ENCODE peak calls at places on chromosomes 6 and 20, in nine cellular contexts. Q is stimulated activated CD4-positive, alpha-beta T cell treated with anti-CD3 and anti-CD28 coated beads, Interleukin-1b, Interleukin-23, amount 100 ng/mL, for 1 hour; T is ELR; W is CD4-positive, alpha-beta memory T cell; Y is EL; G is A172; B is GM12891; P is NCI-H1105 treated with DMSO at 0.1 percent for 48 hours; X is T-helper 9 cell. C is an unnamed sample.

GRCh38 chr6:110999634-111000270 is 17.9 kb downstream of the RPF2 start:
- DNase-seq in Q (no peak), T (peak), W (no peak), Y (peak), G (peak), B (no peak), P (peak), X (no peak), C (no peak)

GRCh38 chr20:57260065-57260958 is 6.1 kb downstream of the BMP7 start:
- DNase-seq in Q (no peak), T (no peak), W (no peak), Y (no peak), G (no peak), B (no peak), P (no peak), X (no peak), C (no peak)

GRCh38 chr6:69791065-69791471 is 5.7 kb downstream of the LMBRD1 start:
- DNase-seq in Q (no peak), T (no peak), W (no peak), Y (no peak), G (no peak), B (no peak), P (peak), X (no peak), C (no peak)

GRCh38 chr6:53651764-53652401 is 13.7 kb downstream of the KLHL31 start:
- DNase-seq in Q (peak), T (peak), W (peak), Y (peak), G (peak), B (peak), P (peak), X (peak), C (peak)

GRCh38 chr6:169801396-169802160 is 50.2 kb downstream of the ERMARD start:
- DNase-seq in Q (no peak), T (no peak), W (no peak), Y (no peak), G (no peak), B (no peak), P (no peak), X (no peak), C (no peak)

GRCh38 chr6:27148404-27148795 is 99.1 kb upstream of the PRSS16 start:
- DNase-seq in Q (no peak), T (peak), W (no peak), Y (peak), G (no peak), B (no peak), P (no peak), X (no peak), C (no peak)

GRCh38 chr20:15528386-15529111 is 1044.7 kb downstream of the KIF16B start:
- DNase-seq in Q (no peak), T (no peak), W (no peak), Y (no peak), G (peak), B (no peak), P (no peak), X (no peak), C (no peak)

GRCh38 chr6:30769088-30769852 is 24.9 kb upstream of the IER3 start:
- DNase-seq in Q (peak), T (peak), W (peak), Y (peak), G (peak), B (no peak), P (no peak), X (peak), C (no peak)

GRCh38 chr6:14711056-14711703 is 534.7 kb upstream of the JARID2 start:
- DNase-seq in Q (no peak), T (peak), W (no peak), Y (peak), G (peak), B (no peak), P (no peak), X (no peak), C (no peak)

GRCh38 chr6:133548409-133548808 is 307.3 kb downstream of the EYA4 start:
- DNase-seq in Q (no peak), T (no peak), W (no peak), Y (peak), G (peak), B (no peak), P (no peak), X (no peak), C (no peak)

GRCh38 chr6:169700296-169700695 is 1.5 kb downstream of the WDR27 start:
- DNase-seq in Q (no peak), T (no peak), W (no peak), Y (peak), G (no peak), B (no peak), P (no peak), X (no peak), C (no peak)

GRCh38 chr20:39249798-39250197 is 287.7 kb downstream of the DHX35 start:
- DNase-seq in Q (no peak), T (no peak), W (no peak), Y (no peak), G (no peak), B (no peak), P (no peak), X (no peak), C (no peak)

GRCh38 chr20:38601216-38602184 is at the start of gene ARHGAP40:
- DNase-seq in Q (no peak), T (peak), W (no peak), Y (peak), G (no peak), B (peak), P (no peak), X (no peak), C (no peak)

GRCh38 chr6:72262254-72262653 is 359.6 kb upstream of the KCNQ5 start:
- DNase-seq in Q (no peak), T (peak), W (no peak), Y (no peak), G (no peak), B (no peak), P (no peak), X (no peak), C (no peak)

GRCh38 chr20:38874460-38875169 is 51.6 kb upstream of the FAM83D start:
- DNase-seq in Q (no peak), T (no peak), W (peak), Y (no peak), G (no peak), B (no peak), P (no peak), X (peak), C (no peak)

GRCh38 chr20:38997622-38998021 is 35.5 kb downstream of the DHX35 start:
- DNase-seq in Q (peak), T (no peak), W (no peak), Y (no peak), G (no peak), B (peak), P (no peak), X (no peak), C (no peak)

GRCh38 chr6:115691433-115691832 is 369.3 kb downstream of the FRK start:
- DNase-seq in Q (no peak), T (no peak), W (no peak), Y (no peak), G (no peak), B (no peak), P (no peak), X (no peak), C (no peak)

GRCh38 chr20:59740621-59741020 is 136.3 kb downstream of the PHACTR3 start:
- DNase-seq in Q (no peak), T (no peak), W (no peak), Y (no peak), G (no peak), B (no peak), P (no peak), X (no peak), C (no peak)

GRCh38 chr6:108621117-108621516 is 60.4 kb downstream of the FOXO3 start:
- DNase-seq in Q (no peak), T (peak), W (no peak), Y (peak), G (peak), B (no peak), P (no peak), X (no peak), C (no peak)

GRCh38 chr20:53157443-53158408 is 185.6 kb downstream of the TSHZ2 start:
- DNase-seq in Q (no peak), T (peak), W (no peak), Y (peak), G (peak), B (no peak), P (no peak), X (peak), C (no peak)

GRCh38 chr20:3358676-3359340 is 48.7 kb downstream of the DNAAF9 start:
- DNase-seq in Q (no peak), T (no peak), W (no peak), Y (no peak), G (no peak), B (no peak), P (no peak), X (no peak), C (no peak)

GRCh38 chr6:35776364-35777215 is at the start of gene CLPSL2:
- DNase-seq in Q (no peak), T (peak), W (no peak), Y (peak), G (no peak), B (no peak), P (no peak), X (no peak), C (no peak)

GRCh38 chr6:31531771-31532643 is 3.2 kb downstream of the MCCD1 start:
- DNase-seq in Q (no peak), T (no peak), W (no peak), Y (no peak), G (no peak), B (no peak), P (no peak), X (no peak), C (no peak)

GRCh38 chr6:170440437-170440836 is 112.7 kb downstream of the PSMB1 start:
- DNase-seq in Q (no peak), T (no peak), W (no peak), Y (no peak), G (no peak), B (no peak), P (no peak), X (no peak), C (no peak)

GRCh38 chr6:84739866-84740208 is 24.6 kb downstream of the TBX18 start:
- DNase-seq in Q (no peak), T (peak), W (no peak), Y (peak), G (no peak), B (no peak), P (no peak), X (no peak), C (no peak)

GRCh38 chr20:10705801-10706459 is 32.1 kb upstream of the JAG1 start:
- DNase-seq in Q (no peak), T (peak), W (no peak), Y (no peak), G (peak), B (no peak), P (no peak), X (no peak), C (no peak)

GRCh38 chr6:140609956-140610355 is 1235.5 kb upstream of the CITED2 start:
- DNase-seq in Q (no peak), T (no peak), W (no peak), Y (no peak), G (no peak), B (no peak), P (no peak), X (no peak), C (no peak)

GRCh38 chr6:25945175-25945574 is 14.7 kb upstream of the SLC17A2 start:
- DNase-seq in Q (no peak), T (no peak), W (no peak), Y (no peak), G (no peak), B (no peak), P (no peak), X (no peak), C (no peak)

GRCh38 chr20:2900845-2901592 is 27.7 kb downstream of the PTPRA start:
- DNase-seq in Q (no peak), T (no peak), W (no peak), Y (no peak), G (no peak), B (peak), P (no peak), X (no peak), C (no peak)

GRCh38 chr6:77650098-77650663 is 2.7 kb upstream of the MEI4 start:
- DNase-seq in Q (no peak), T (no peak), W (no peak), Y (peak), G (no peak), B (no peak), P (peak), X (no peak), C (no peak)

GRCh38 chr20:30502670-30503069 is 754.8 kb upstream of the DEFB115 start:
- DNase-seq in Q (no peak), T (peak), W (no peak), Y (no peak), G (no peak), B (no peak), P (no peak), X (no peak), C (no peak)

GRCh38 chr20:48697845-48698491 is 129.8 kb downstream of the PREX1 start:
- DNase-seq in Q (no peak), T (peak), W (no peak), Y (peak), G (peak), B (no peak), P (peak), X (no peak), C (no peak)

GRCh38 chr20:2109425-2110210 is 8.0 kb downstream of the STK35 start:
- DNase-seq in Q (no peak), T (no peak), W (no peak), Y (peak), G (peak), B (no peak), P (no peak), X (no peak), C (no peak)

GRCh38 chr20:44848254-44849015 is 37.1 kb upstream of the YWHAB start:
- DNase-seq in Q (no peak), T (peak), W (no peak), Y (no peak), G (no peak), B (no peak), P (no peak), X (no peak), C (no peak)

GRCh38 chr6:84777888-84778287 is 13.5 kb upstream of the TBX18 start:
- DNase-seq in Q (no peak), T (peak), W (no peak), Y (peak), G (peak), B (no peak), P (no peak), X (no peak), C (no peak)

GRCh38 chr6:43627008-43627825 is 1.8 kb downstream of the GTPBP2 start:
- DNase-seq in Q (no peak), T (peak), W (no peak), Y (peak), G (peak), B (no peak), P (peak), X (no peak), C (no peak)

GRCh38 chr6:81838031-81838430 is 85.5 kb upstream of the TENT5A start:
- DNase-seq in Q (no peak), T (no peak), W (no peak), Y (no peak), G (peak), B (no peak), P (no peak), X (no peak), C (no peak)

C was measured in NCI-H1048.